ENCODE peak calls at places on chromosomes 16 and 17, in four cellular contexts. One of them, this sample, is unnamed.

GRCh38 chr17:73650617-73651200 is 6.5 kb upstream of the SDK2 start:
- DNase-seq in neural progenitor cell: no peak
- DNase-seq in OCI-LY7: no peak
- DNase-seq in hepatocyte: no peak
- DNase-seq in this sample: no peak

GRCh38 chr16:85253127-85253941 is 141.1 kb upstream of the CIBAR2 start:
- DNase-seq in neural progenitor cell: peak
- DNase-seq in OCI-LY7: peak
- DNase-seq in hepatocyte: peak
- DNase-seq in this sample: peak

GRCh38 chr17:16915752-16916556 is 56.0 kb downstream of the TNFRSF13B start:
- DNase-seq in neural progenitor cell: peak
- DNase-seq in OCI-LY7: peak
- DNase-seq in hepatocyte: peak
- DNase-seq in this sample: peak

GRCh38 chr17:49235896-49236295 is 5.3 kb upstream of the PHOSPHO1 start:
- DNase-seq in neural progenitor cell: no peak
- DNase-seq in OCI-LY7: no peak
- DNase-seq in hepatocyte: no peak
- DNase-seq in this sample: no peak

GRCh38 chr16:15037745-15038144 is 18.1 kb downstream of the NTAN1 start:
- DNase-seq in neural progenitor cell: no peak
- DNase-seq in OCI-LY7: no peak
- DNase-seq in hepatocyte: no peak
- DNase-seq in this sample: no peak

GRCh38 chr16:4776141-4776705 is 9.3 kb upstream of the ZNF500 start:
- DNase-seq in neural progenitor cell: no peak
- DNase-seq in OCI-LY7: no peak
- DNase-seq in hepatocyte: no peak
- DNase-seq in this sample: no peak

GRCh38 chr17:13297198-13297597 is 279.4 kb upstream of the ELAC2 start:
- DNase-seq in neural progenitor cell: no peak
- DNase-seq in OCI-LY7: no peak
- DNase-seq in hepatocyte: peak
- DNase-seq in this sample: no peak

GRCh38 chr17:3792481-3792880 is 8.5 kb downstream of the ITGAE start:
- DNase-seq in neural progenitor cell: no peak
- DNase-seq in OCI-LY7: no peak
- DNase-seq in hepatocyte: no peak
- DNase-seq in this sample: no peak

GRCh38 chr17:65684631-65685030 is 123.2 kb upstream of the AXIN2 start:
- DNase-seq in neural progenitor cell: no peak
- DNase-seq in OCI-LY7: no peak
- DNase-seq in hepatocyte: no peak
- DNase-seq in this sample: peak

GRCh38 chr16:641326-642188 is at the start of gene MCRIP2:
- DNase-seq in neural progenitor cell: peak
- DNase-seq in OCI-LY7: peak
- DNase-seq in hepatocyte: peak
- DNase-seq in this sample: peak

GRCh38 chr16:89863741-89864391 is 9.5 kb upstream of the TCF25 start:
- DNase-seq in neural progenitor cell: no peak
- DNase-seq in OCI-LY7: peak
- DNase-seq in hepatocyte: no peak
- DNase-seq in this sample: no peak
- TF ChIP-seq EZH2phosphoT487 in neural progenitor cell: no peak
- TF ChIP-seq EZH2phosphoT487 in OCI-LY7: no peak
- TF ChIP-seq EZH2phosphoT487 in hepatocyte: no peak
- TF ChIP-seq EZH2phosphoT487 in this sample: no peak

GRCh38 chr16:49651980-49652379 is 203.9 kb downstream of the ZNF423 start:
- DNase-seq in neural progenitor cell: no peak
- DNase-seq in OCI-LY7: no peak
- DNase-seq in hepatocyte: no peak
- DNase-seq in this sample: no peak
- H3K4me3 ChIP-seq in neural progenitor cell: no peak
- H3K4me3 ChIP-seq in OCI-LY7: no peak
- H3K4me3 ChIP-seq in hepatocyte: no peak
- H3K4me3 ChIP-seq in this sample: no peak

GRCh38 chr17:61313515-61314326 is 85.9 kb upstream of the TBX2 start:
- DNase-seq in neural progenitor cell: no peak
- DNase-seq in OCI-LY7: no peak
- DNase-seq in hepatocyte: no peak
- DNase-seq in this sample: no peak
- TF ChIP-seq EZH2phosphoT487 in neural progenitor cell: no peak
- TF ChIP-seq EZH2phosphoT487 in OCI-LY7: no peak
- TF ChIP-seq EZH2phosphoT487 in hepatocyte: no peak
- TF ChIP-seq EZH2phosphoT487 in this sample: no peak

DNA sequence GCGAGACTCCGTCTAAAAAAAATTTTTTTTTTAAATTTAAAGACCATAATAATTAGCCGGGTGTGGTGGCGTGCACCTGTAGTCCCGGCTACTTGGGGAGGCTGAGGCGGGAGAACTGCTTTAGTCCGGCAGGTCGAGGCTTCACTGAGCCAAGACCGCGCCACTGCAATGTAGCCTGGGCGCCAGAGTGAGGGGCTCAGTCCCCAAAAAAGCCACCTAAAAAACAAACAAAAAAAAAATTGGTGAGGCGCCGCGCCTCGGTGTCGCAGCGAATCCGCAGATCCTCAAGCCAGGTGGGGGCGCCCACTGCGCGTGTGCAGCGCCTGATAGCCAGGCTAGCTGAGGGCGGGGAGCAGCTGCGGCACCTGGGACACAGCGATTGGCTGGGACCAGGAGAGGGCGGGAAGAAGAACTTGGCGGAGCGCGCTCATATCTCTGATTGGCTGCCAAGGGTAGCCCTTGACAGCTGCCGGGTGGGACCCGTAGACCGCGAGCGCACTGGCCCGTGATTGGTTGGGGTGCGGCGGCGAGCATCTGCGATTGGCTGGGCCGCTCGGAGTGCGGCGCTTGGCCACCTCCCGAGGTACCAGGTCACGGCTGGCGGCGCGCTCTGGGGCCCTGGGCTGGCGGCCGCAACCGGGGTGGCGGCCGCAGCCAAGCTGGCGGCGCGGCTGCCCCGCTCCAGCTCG is 9.0 kb upstream of the CLDN9 start:
- DNase-seq in neural progenitor cell: peak
- DNase-seq in OCI-LY7: peak
- DNase-seq in hepatocyte: peak
- DNase-seq in this sample: peak
- H3K4me3 ChIP-seq in neural progenitor cell: no peak
- H3K4me3 ChIP-seq in OCI-LY7: peak
- H3K4me3 ChIP-seq in hepatocyte: no peak
- H3K4me3 ChIP-seq in this sample: peak

GRCh38 chr16:56389554-56389953 is 35.8 kb downstream of the AMFR start:
- DNase-seq in neural progenitor cell: no peak
- DNase-seq in OCI-LY7: no peak
- DNase-seq in hepatocyte: no peak
- DNase-seq in this sample: peak
- TF ChIP-seq EZH2phosphoT487 in neural progenitor cell: no peak
- TF ChIP-seq EZH2phosphoT487 in OCI-LY7: no peak
- TF ChIP-seq EZH2phosphoT487 in hepatocyte: no peak
- TF ChIP-seq EZH2phosphoT487 in this sample: no peak

DNA sequence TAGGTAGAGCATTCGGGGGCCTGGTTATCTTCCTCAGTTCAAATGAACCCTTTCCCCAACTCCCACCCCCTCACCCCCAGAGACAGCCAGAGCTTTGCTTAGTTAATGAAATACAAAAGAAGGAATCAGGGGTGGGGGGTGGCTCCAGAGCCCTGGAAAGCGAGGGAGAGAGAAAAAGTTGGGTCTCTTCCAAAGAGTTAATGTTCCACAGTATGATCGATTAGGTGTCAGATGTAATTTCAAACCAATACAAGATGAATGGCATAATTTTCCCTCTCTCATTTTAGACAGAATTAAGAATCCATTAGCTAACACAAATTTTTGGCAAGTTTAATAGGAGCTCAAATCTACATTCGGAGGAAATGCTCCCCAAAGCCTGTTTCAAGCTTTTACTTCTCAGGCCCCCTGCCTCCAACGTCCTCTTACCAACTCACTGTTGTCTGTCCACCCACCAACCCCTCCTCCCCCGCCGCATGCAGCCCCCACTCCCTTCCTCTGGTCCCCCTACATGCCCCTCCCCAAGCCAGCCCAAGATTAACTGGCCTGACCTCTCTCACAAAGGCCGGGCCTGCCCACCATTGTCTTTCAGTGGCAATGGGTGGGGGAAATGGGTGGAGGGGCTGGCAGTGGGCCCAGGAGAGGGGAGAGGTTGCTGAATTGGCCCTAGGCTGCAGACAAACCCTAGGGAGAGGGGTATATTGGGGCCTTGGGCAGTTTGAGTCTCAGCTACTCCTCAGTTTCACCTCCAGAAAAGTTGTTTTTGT is 28.2 kb downstream of the NEUROD2 start:
- DNase-seq in neural progenitor cell: peak
- DNase-seq in OCI-LY7: no peak
- DNase-seq in hepatocyte: no peak
- DNase-seq in this sample: no peak
- H3K4me3 ChIP-seq in neural progenitor cell: peak
- H3K4me3 ChIP-seq in OCI-LY7: no peak
- H3K4me3 ChIP-seq in hepatocyte: no peak
- H3K4me3 ChIP-seq in this sample: no peak

GRCh38 chr16:46918905-46919792 is 35.0 kb downstream of the GPT2 start:
- DNase-seq in neural progenitor cell: peak
- DNase-seq in OCI-LY7: peak
- DNase-seq in hepatocyte: peak
- DNase-seq in this sample: no peak
- TF ChIP-seq EZH2phosphoT487 in neural progenitor cell: no peak
- TF ChIP-seq EZH2phosphoT487 in OCI-LY7: no peak
- TF ChIP-seq EZH2phosphoT487 in hepatocyte: no peak
- TF ChIP-seq EZH2phosphoT487 in this sample: no peak

GRCh38 chr17:77596491-77597420 is 361.7 kb upstream of the TNRC6C start:
- DNase-seq in neural progenitor cell: no peak
- DNase-seq in OCI-LY7: no peak
- DNase-seq in hepatocyte: no peak
- DNase-seq in this sample: no peak
- H3K4me3 ChIP-seq in neural progenitor cell: no peak
- H3K4me3 ChIP-seq in OCI-LY7: no peak
- H3K4me3 ChIP-seq in hepatocyte: no peak
- H3K4me3 ChIP-seq in this sample: no peak

This sample was measured in PC-3.